ENCODE peak calls at places on chromosomes 4 and X, in four cellular contexts. W is uterus, C is breast epithelium, Y is HepG2. T is an unnamed sample.

GRCh38 chr4:184193556-184194525 is 23.8 kb downstream of the ENPP6 start:
- DNase-seq in W (no peak), C (no peak), Y (no peak), T (no peak)

GRCh38 chr4:179292443-179292842 is 1850.2 kb upstream of the AGA start:
- DNase-seq in W (no peak), C (no peak), Y (no peak), T (no peak)

GRCh38 chrX:72394518-72395163 is 88.9 kb upstream of the CITED1 start:
- DNase-seq in W (no peak), C (no peak), Y (no peak), T (no peak)

GRCh38 chrX:15985937-15986336 is 131.3 kb upstream of the AP1S2 start:
- DNase-seq in W (no peak), C (no peak), Y (no peak), T (no peak)

GRCh38 chrX:103404225-103405008 is 28.1 kb downstream of the BEX3 start:
- DNase-seq in W (peak), C (peak), Y (peak), T (peak)

GRCh38 chr4:21470531-21470930 is 478.0 kb downstream of the KCNIP4 start:
- DNase-seq in W (no peak), C (no peak), Y (no peak), T (no peak)

GRCh38 chr4:3201718-3202702 is 46.9 kb upstream of the MSANTD1 start:
- DNase-seq in W (no peak), C (no peak), Y (peak), T (peak)

GRCh38 chr4:173169428-173170209 is 1.0 kb downstream of the GALNT7 start:
- DNase-seq in W (peak), C (peak), Y (no peak), T (no peak)

GRCh38 chrX:44903842-44904530 is 31.0 kb downstream of the KDM6A start:
- DNase-seq in W (no peak), C (no peak), Y (no peak), T (no peak)

GRCh38 chr4:1727117-1728031 is 6.1 kb downstream of the TACC3 start:
- DNase-seq in W (no peak), C (peak), Y (no peak), T (peak)

GRCh38 chr4:17758459-17758858 is 23.0 kb downstream of the FAM184B start:
- DNase-seq in W (no peak), C (no peak), Y (no peak), T (no peak)

GRCh38 chr4:68366600-68366999 is 16.7 kb upstream of the YTHDC1 start:
- DNase-seq in W (no peak), C (no peak), Y (no peak), T (no peak)
- TF ChIP-seq POLR2A in W (no peak), C (no peak), Y (no peak), T (no peak)

GRCh38 chr4:6419452-6420028 is 52.9 kb downstream of the PPP2R2C start:
- DNase-seq in W (peak), C (no peak), Y (no peak), T (no peak)
- TF ChIP-seq POLR2A in W (no peak), C (no peak), Y (no peak), T (no peak)

GRCh38 chrX:34917146-34917545 is 25.4 kb upstream of the FAM47B start:
- DNase-seq in W (no peak), C (no peak), Y (no peak), T (no peak)
- TF ChIP-seq POLR2A in W (no peak), C (no peak), Y (no peak), T (no peak)

GRCh38 chr4:140309124-140309870 is 64.1 kb upstream of the SCOC start:
- DNase-seq in W (no peak), C (no peak), Y (no peak), T (no peak)

GRCh38 chr4:140312101-140312500 is 61.3 kb upstream of the SCOC start:
- DNase-seq in W (no peak), C (no peak), Y (no peak), T (no peak)

GRCh38 chr4:140305053-140305452 is 68.4 kb upstream of the SCOC start:
- DNase-seq in W (no peak), C (no peak), Y (no peak), T (no peak)

DNA sequence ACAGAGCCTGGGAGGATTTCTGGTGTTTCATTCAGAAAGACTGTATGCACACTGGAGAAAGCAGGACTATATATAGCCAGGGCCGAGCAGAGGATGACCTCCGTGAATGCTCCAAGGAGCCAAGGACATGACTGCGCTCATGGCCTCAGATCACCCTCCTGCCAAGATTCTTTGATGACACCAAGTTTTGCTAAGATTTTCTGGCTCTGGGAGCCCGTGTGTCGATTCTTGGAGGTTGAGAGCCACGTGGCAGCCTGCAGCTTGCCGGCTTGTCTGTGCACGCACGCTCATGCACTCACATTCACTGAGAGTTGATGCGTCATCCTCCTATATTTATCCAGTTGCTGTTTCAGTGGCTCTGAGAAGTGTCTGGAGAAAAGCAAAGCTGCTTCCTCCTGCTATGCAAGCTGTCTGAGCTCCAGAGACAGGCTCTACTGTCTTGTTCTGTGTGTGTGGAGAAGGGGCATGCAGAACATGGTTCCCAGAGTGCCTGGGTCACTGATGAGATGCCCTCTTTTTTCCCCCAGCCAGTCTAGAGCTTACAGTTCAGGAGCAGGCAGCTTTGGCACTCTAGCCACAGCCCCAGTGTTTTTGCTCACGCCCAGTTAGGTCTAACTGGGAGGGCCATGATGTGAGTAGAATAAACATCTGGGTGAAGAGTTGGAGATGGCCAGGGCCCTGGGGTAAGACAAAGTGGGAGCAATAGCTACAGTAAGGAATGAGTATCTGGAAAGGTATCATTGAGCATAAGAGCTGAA is 64.9 kb upstream of the SCOC start:
- DNase-seq in W (peak), C (peak), Y (no peak), T (no peak)
- TF ChIP-seq POLR2A in W (no peak), C (no peak), Y (no peak), T (no peak)

DNA sequence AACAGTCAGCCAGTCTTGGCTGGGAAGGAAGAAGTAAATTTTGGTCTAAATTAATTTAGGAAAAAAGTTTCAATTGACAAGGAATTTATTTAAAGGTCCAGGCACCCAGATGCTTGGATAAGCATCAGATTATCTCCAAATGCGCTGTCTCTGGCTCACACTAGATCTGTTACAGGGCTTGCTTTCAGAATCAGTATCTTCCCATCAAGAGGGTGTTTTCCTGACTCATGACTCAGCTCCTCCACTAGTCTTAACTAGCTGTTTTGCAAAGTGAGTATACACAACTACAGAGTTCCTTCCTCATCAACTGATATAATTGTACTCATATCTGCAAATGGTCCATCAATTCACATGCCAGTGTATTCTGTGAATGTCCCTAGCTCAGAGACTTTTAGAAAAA is 482.1 kb upstream of the CPEB2 start:
- DNase-seq in W (no peak), C (no peak), Y (no peak), T (no peak)
- TF ChIP-seq POLR2A in W (no peak), C (no peak), Y (no peak), T (no peak)

GRCh38 chr4:119025916-119026661 is 109.5 kb upstream of the MYOZ2 start:
- DNase-seq in W (peak), C (peak), Y (no peak), T (no peak)
- TF ChIP-seq POLR2A in W (peak), C (no peak), Y (no peak), T (no peak)

T was measured in H54.